ENCODE peak calls at places on chromosome 12, in six cellular contexts. One of them, this sample, is unnamed.

GRCh38 chr12:81141220-81141619 is 63.3 kb downstream of the ACSS3 start:
- DNase-seq in AG04449: no peak
- DNase-seq in transverse colon: no peak
- DNase-seq in thoracic aorta: no peak
- DNase-seq in lower lobe of right lung: no peak
- DNase-seq in B cell: no peak
- DNase-seq in this sample: no peak

GRCh38 chr12:15757553-15758255 is 31.5 kb downstream of the EPS8 start:
- DNase-seq in AG04449: peak; percentile 73
- DNase-seq in transverse colon: no peak
- DNase-seq in thoracic aorta: peak; percentile 6
- DNase-seq in lower lobe of right lung: no peak
- DNase-seq in B cell: no peak
- DNase-seq in this sample: no peak

GRCh38 chr12:51721281-51721940 is 127.1 kb downstream of the FIGNL2 start:
- DNase-seq in AG04449: no peak
- DNase-seq in transverse colon: no peak
- DNase-seq in thoracic aorta: no peak
- DNase-seq in lower lobe of right lung: peak; percentile 50
- DNase-seq in B cell: no peak
- DNase-seq in this sample: no peak

GRCh38 chr12:54654926-54655325 is 6.8 kb upstream of the DCD start:
- DNase-seq in AG04449: no peak
- DNase-seq in transverse colon: no peak
- DNase-seq in thoracic aorta: no peak
- DNase-seq in lower lobe of right lung: no peak
- DNase-seq in B cell: no peak
- DNase-seq in this sample: no peak

GRCh38 chr12:49750027-49750977 is 8.9 kb downstream of the TMBIM6 start:
- DNase-seq in AG04449: no peak
- DNase-seq in transverse colon: no peak
- DNase-seq in thoracic aorta: no peak
- DNase-seq in lower lobe of right lung: no peak
- DNase-seq in B cell: no peak
- DNase-seq in this sample: no peak

GRCh38 chr12:32053881-32054624 is 52.6 kb upstream of the BICD1 start:
- DNase-seq in AG04449: no peak
- DNase-seq in transverse colon: no peak
- DNase-seq in thoracic aorta: no peak
- DNase-seq in lower lobe of right lung: no peak
- DNase-seq in B cell: no peak
- DNase-seq in this sample: no peak

GRCh38 chr12:120759591-120760348 is 34.1 kb downstream of the ACADS start:
- DNase-seq in AG04449: no peak
- DNase-seq in transverse colon: no peak
- DNase-seq in thoracic aorta: no peak
- DNase-seq in lower lobe of right lung: no peak
- DNase-seq in B cell: no peak
- DNase-seq in this sample: no peak

GRCh38 chr12:27808831-27809230 is 28.8 kb upstream of the MANSC4 start:
- DNase-seq in AG04449: no peak
- DNase-seq in transverse colon: no peak
- DNase-seq in thoracic aorta: no peak
- DNase-seq in lower lobe of right lung: no peak
- DNase-seq in B cell: no peak
- DNase-seq in this sample: no peak

GRCh38 chr12:6620137-6620884 is 13.1 kb upstream of the CHD4 start:
- DNase-seq in AG04449: no peak
- DNase-seq in transverse colon: no peak
- DNase-seq in thoracic aorta: no peak
- DNase-seq in lower lobe of right lung: peak; percentile 73
- DNase-seq in B cell: no peak
- DNase-seq in this sample: no peak

GRCh38 chr12:153080-153746 is 60.7 kb downstream of the SLC6A12 start:
- DNase-seq in AG04449: no peak
- DNase-seq in transverse colon: peak; percentile 78
- DNase-seq in thoracic aorta: no peak
- DNase-seq in lower lobe of right lung: peak; percentile 80
- DNase-seq in B cell: no peak
- DNase-seq in this sample: no peak

GRCh38 chr12:44930972-44931600 is 55.0 kb upstream of the NELL2 start:
- DNase-seq in AG04449: peak; percentile 26
- DNase-seq in transverse colon: no peak
- DNase-seq in thoracic aorta: no peak
- DNase-seq in lower lobe of right lung: no peak
- DNase-seq in B cell: no peak
- DNase-seq in this sample: no peak

GRCh38 chr12:20486233-20486632 is 117.9 kb downstream of the PDE3A start:
- DNase-seq in AG04449: no peak
- DNase-seq in transverse colon: no peak
- DNase-seq in thoracic aorta: no peak
- DNase-seq in lower lobe of right lung: no peak
- DNase-seq in B cell: no peak
- DNase-seq in this sample: no peak

GRCh38 chr12:56602239-56602638 is 27.9 kb downstream of the BAZ2A start:
- DNase-seq in AG04449: no peak
- DNase-seq in transverse colon: no peak
- DNase-seq in thoracic aorta: no peak
- DNase-seq in lower lobe of right lung: no peak
- DNase-seq in B cell: no peak
- DNase-seq in this sample: no peak

GRCh38 chr12:112537710-112538396 is 119.1 kb downstream of the PTPN11 start:
- DNase-seq in AG04449: no peak
- DNase-seq in transverse colon: no peak
- DNase-seq in thoracic aorta: no peak
- DNase-seq in lower lobe of right lung: peak; percentile 51
- DNase-seq in B cell: no peak
- DNase-seq in this sample: no peak

GRCh38 chr12:114876968-114877680 is 193.1 kb upstream of the TBX3 start:
- DNase-seq in AG04449: no peak
- DNase-seq in transverse colon: no peak
- DNase-seq in thoracic aorta: no peak
- DNase-seq in lower lobe of right lung: no peak
- DNase-seq in B cell: no peak
- DNase-seq in this sample: no peak

GRCh38 chr12:96578526-96579125 is 89.2 kb downstream of the CFAP54 start:
- DNase-seq in AG04449: no peak
- DNase-seq in transverse colon: no peak
- DNase-seq in thoracic aorta: no peak
- DNase-seq in lower lobe of right lung: no peak
- DNase-seq in B cell: no peak
- DNase-seq in this sample: no peak
- TF ChIP-seq CTCF in AG04449: peak; percentile 39
- TF ChIP-seq CTCF in transverse colon: peak; percentile 41
- TF ChIP-seq CTCF in thoracic aorta: peak; percentile 18
- TF ChIP-seq CTCF in lower lobe of right lung: peak; percentile 59
- TF ChIP-seq CTCF in B cell: peak; percentile 81
- TF ChIP-seq CTCF in this sample: no peak

DNA sequence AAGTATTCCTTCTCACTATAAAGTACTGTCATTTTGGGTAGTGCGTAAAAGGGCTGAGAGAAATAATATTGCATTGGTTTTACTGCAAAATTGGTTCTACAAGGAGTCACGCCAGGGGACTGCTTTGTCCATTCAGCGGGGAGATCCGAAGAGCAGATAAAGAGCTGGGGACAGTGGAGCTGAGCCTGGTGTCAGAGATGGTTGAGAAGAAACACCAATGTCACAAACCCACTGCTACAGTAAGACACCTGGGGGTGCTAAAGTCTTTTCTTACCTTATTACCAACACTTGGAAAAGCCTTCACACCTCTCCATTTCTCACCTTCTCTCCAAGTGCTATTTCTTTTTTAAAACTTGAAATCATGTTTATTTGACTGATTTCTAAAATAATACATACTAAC is 14.1 kb downstream of the IL31 start:
- DNase-seq in AG04449: no peak
- DNase-seq in transverse colon: no peak
- DNase-seq in thoracic aorta: no peak
- DNase-seq in lower lobe of right lung: no peak
- DNase-seq in B cell: no peak
- DNase-seq in this sample: no peak
- TF ChIP-seq CTCF in AG04449: no peak
- TF ChIP-seq CTCF in transverse colon: no peak
- TF ChIP-seq CTCF in thoracic aorta: no peak
- TF ChIP-seq CTCF in lower lobe of right lung: no peak
- TF ChIP-seq CTCF in B cell: no peak
- TF ChIP-seq CTCF in this sample: no peak

GRCh38 chr12:67415473-67415872 is 146.3 kb downstream of the CAND1 start:
- DNase-seq in AG04449: no peak
- DNase-seq in transverse colon: no peak
- DNase-seq in thoracic aorta: no peak
- DNase-seq in lower lobe of right lung: no peak
- DNase-seq in B cell: no peak
- DNase-seq in this sample: no peak
- TF ChIP-seq CTCF in AG04449: peak; percentile 57
- TF ChIP-seq CTCF in transverse colon: no peak
- TF ChIP-seq CTCF in thoracic aorta: no peak
- TF ChIP-seq CTCF in lower lobe of right lung: peak; percentile 35
- TF ChIP-seq CTCF in B cell: no peak
- TF ChIP-seq CTCF in this sample: no peak

GRCh38 chr12:53143355-53143754 is 37.2 kb upstream of the ZNF740 start:
- DNase-seq in AG04449: no peak
- DNase-seq in transverse colon: no peak
- DNase-seq in thoracic aorta: no peak
- DNase-seq in lower lobe of right lung: no peak
- DNase-seq in B cell: no peak
- DNase-seq in this sample: no peak
- TF ChIP-seq CTCF in AG04449: no peak
- TF ChIP-seq CTCF in transverse colon: no peak
- TF ChIP-seq CTCF in thoracic aorta: no peak
- TF ChIP-seq CTCF in lower lobe of right lung: no peak
- TF ChIP-seq CTCF in B cell: no peak
- TF ChIP-seq CTCF in this sample: no peak

GRCh38 chr12:94898388-94898787 is 105.1 kb downstream of the NDUFA12 start:
- DNase-seq in AG04449: no peak
- DNase-seq in transverse colon: no peak
- DNase-seq in thoracic aorta: no peak
- DNase-seq in lower lobe of right lung: no peak
- DNase-seq in B cell: no peak
- DNase-seq in this sample: no peak
- TF ChIP-seq CTCF in AG04449: peak; percentile 26
- TF ChIP-seq CTCF in transverse colon: no peak
- TF ChIP-seq CTCF in thoracic aorta: no peak
- TF ChIP-seq CTCF in lower lobe of right lung: no peak
- TF ChIP-seq CTCF in B cell: no peak
- TF ChIP-seq CTCF in this sample: no peak

DNA sequence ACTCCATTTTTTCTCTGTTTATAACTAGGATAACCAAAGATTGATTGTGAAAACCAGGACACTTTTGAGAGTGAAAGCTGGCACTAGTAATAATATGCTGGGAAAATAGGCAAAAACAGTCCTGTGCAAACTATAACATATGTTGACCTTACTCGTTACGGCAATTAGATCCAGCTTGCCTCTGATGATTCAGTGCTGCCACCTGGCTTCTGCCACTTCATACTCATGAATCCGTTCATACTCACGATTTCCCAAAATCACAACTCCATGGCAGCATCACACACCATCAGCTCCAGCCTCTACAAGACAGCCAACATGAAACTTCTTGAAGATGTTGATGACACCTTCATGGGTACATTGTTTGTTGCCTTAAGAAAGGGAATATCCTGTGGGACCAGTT is 49.1 kb upstream of the CAND1 start:
- DNase-seq in AG04449: no peak
- DNase-seq in transverse colon: peak; percentile 11
- DNase-seq in thoracic aorta: no peak
- DNase-seq in lower lobe of right lung: no peak
- DNase-seq in B cell: no peak
- DNase-seq in this sample: no peak
- TF ChIP-seq CTCF in AG04449: no peak
- TF ChIP-seq CTCF in transverse colon: no peak
- TF ChIP-seq CTCF in thoracic aorta: no peak
- TF ChIP-seq CTCF in lower lobe of right lung: no peak
- TF ChIP-seq CTCF in B cell: no peak
- TF ChIP-seq CTCF in this sample: no peak

GRCh38 chr12:11922361-11922760 is 148.4 kb upstream of the BCL2L14 start:
- DNase-seq in AG04449: no peak
- DNase-seq in transverse colon: no peak
- DNase-seq in thoracic aorta: no peak
- DNase-seq in lower lobe of right lung: no peak
- DNase-seq in B cell: no peak
- DNase-seq in this sample: no peak
- TF ChIP-seq CTCF in AG04449: no peak
- TF ChIP-seq CTCF in transverse colon: no peak
- TF ChIP-seq CTCF in thoracic aorta: no peak
- TF ChIP-seq CTCF in lower lobe of right lung: no peak
- TF ChIP-seq CTCF in B cell: no peak
- TF ChIP-seq CTCF in this sample: no peak

GRCh38 chr12:48716493-48717251 is at the start of gene CCNT1:
- DNase-seq in AG04449: peak; percentile 99
- DNase-seq in transverse colon: peak; percentile 99
- DNase-seq in thoracic aorta: peak; percentile 97
- DNase-seq in lower lobe of right lung: peak; percentile 99
- DNase-seq in B cell: peak; percentile 99
- DNase-seq in this sample: peak; percentile 96
- TF ChIP-seq CTCF in AG04449: peak; percentile 12
- TF ChIP-seq CTCF in transverse colon: peak; percentile 6
- TF ChIP-seq CTCF in thoracic aorta: peak; percentile 25
- TF ChIP-seq CTCF in lower lobe of right lung: no peak
- TF ChIP-seq CTCF in B cell: no peak
- TF ChIP-seq CTCF in this sample: no peak

GRCh38 chr12:108101605-108102175 is 27.4 kb upstream of the WSCD2 start:
- DNase-seq in AG04449: no peak
- DNase-seq in transverse colon: no peak
- DNase-seq in thoracic aorta: no peak
- DNase-seq in lower lobe of right lung: no peak
- DNase-seq in B cell: no peak
- DNase-seq in this sample: no peak

GRCh38 chr12:108099778-108100177 is 29.3 kb upstream of the WSCD2 start:
- DNase-seq in AG04449: no peak
- DNase-seq in transverse colon: no peak
- DNase-seq in thoracic aorta: no peak
- DNase-seq in lower lobe of right lung: no peak
- DNase-seq in B cell: no peak
- DNase-seq in this sample: no peak

GRCh38 chr12:108097160-108097911 is 31.8 kb upstream of the WSCD2 start:
- DNase-seq in AG04449: no peak
- DNase-seq in transverse colon: no peak
- DNase-seq in thoracic aorta: no peak
- DNase-seq in lower lobe of right lung: no peak
- DNase-seq in B cell: no peak
- DNase-seq in this sample: no peak

GRCh38 chr12:108098374-108098773 is 30.7 kb upstream of the WSCD2 start:
- DNase-seq in AG04449: no peak
- DNase-seq in transverse colon: no peak
- DNase-seq in thoracic aorta: no peak
- DNase-seq in lower lobe of right lung: no peak
- DNase-seq in B cell: no peak
- DNase-seq in this sample: no peak

DNA sequence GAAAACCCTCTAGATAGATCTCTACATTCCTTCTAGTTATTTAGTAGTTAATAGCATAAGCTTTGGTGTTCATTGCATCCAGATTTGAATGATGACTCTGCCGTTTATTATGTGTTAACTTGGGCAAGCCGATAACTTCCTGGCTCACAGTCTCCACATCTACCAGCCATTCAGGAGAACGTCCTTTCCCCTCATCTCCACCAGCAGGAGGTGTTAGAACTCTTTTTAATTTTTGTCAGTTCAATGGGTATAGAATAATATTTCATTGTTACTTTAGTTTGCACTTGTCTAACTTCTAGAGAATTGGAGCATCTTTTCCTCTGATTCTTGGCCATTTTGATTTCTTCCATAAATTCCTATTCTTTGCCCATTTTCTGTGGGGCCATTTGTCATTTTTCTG is 30.0 kb upstream of the WSCD2 start:
- DNase-seq in AG04449: no peak
- DNase-seq in transverse colon: no peak
- DNase-seq in thoracic aorta: no peak
- DNase-seq in lower lobe of right lung: no peak
- DNase-seq in B cell: no peak
- DNase-seq in this sample: no peak
- TF ChIP-seq CTCF in AG04449: no peak
- TF ChIP-seq CTCF in transverse colon: peak; percentile 26
- TF ChIP-seq CTCF in thoracic aorta: peak; percentile 46
- TF ChIP-seq CTCF in lower lobe of right lung: peak; percentile 33
- TF ChIP-seq CTCF in B cell: peak; percentile 65
- TF ChIP-seq CTCF in this sample: no peak